ENCODE peak calls at places on chromosomes 3 and 15, in nine cellular contexts. L, K, I, B, V, Q, X, Y and N are unnamed samples.

GRCh38 chr3:68436619-68437411 is 495.5 kb downstream of the TAFA4 start:
- DNase-seq in X (no peak), B (no peak), Q (no peak), I (no peak), K (peak), Y (no peak), L (no peak), V (no peak), N (peak)

GRCh38 chr3:187673012-187673411 is 2.8 kb upstream of the SST start:
- DNase-seq in Q (no peak), I (no peak), K (no peak), L (peak), X (no peak), Y (no peak), V (no peak), B (no peak), N (no peak)

GRCh38 chr15:72785452-72786243 is 2.1 kb upstream of the ADPGK start:
- DNase-seq in L (peak), V (peak), I (peak), B (no peak), K (no peak), X (peak), Q (no peak), Y (peak), N (no peak)

GRCh38 chr15:85380860-85381535 is 595 bp downstream of the AKAP13 start:
- DNase-seq in B (no peak), Y (no peak), X (no peak), V (peak), Q (no peak), K (no peak), L (peak), I (no peak), N (no peak)

GRCh38 chr15:26097216-26097615 is 234.1 kb upstream of the ATP10A start:
- DNase-seq in I (no peak), L (no peak), Y (no peak), B (no peak), V (no peak), Q (no peak), X (no peak), K (no peak), N (no peak)

GRCh38 chr3:106877632-106878031 is 499.6 kb upstream of the CCDC54 start:
- DNase-seq in Y (no peak), V (peak), Q (no peak), I (no peak), X (no peak), K (no peak), L (no peak), B (no peak), N (no peak)

GRCh38 chr15:83516935-83517334 is 69.8 kb downstream of the SH3GL3 start:
- DNase-seq in L (peak), V (peak), B (no peak), Q (no peak), Y (peak), X (peak), K (peak), I (peak), N (no peak)

GRCh38 chr3:32442766-32443165 is 51.1 kb downstream of the CMTM7 start:
- DNase-seq in V (peak), I (peak), X (no peak), K (peak), Y (no peak), B (no peak), Q (no peak), L (no peak), N (no peak)

GRCh38 chr15:53256457-53256856 is 466.3 kb upstream of the ONECUT1 start:
- DNase-seq in Q (no peak), K (no peak), X (no peak), L (no peak), V (no peak), I (no peak), B (no peak), Y (no peak), N (no peak)

GRCh38 chr3:103786296-103786695 is 1351.5 kb downstream of the ZPLD1 start:
- DNase-seq in V (no peak), K (peak), B (no peak), Y (no peak), Q (no peak), L (no peak), I (no peak), X (no peak), N (no peak)

GRCh38 chr3:29567505-29567904 is 286.6 kb downstream of the RBMS3 start:
- DNase-seq in X (no peak), I (no peak), Y (no peak), Q (no peak), B (no peak), L (no peak), K (no peak), V (no peak), N (no peak)

GRCh38 chr3:197420115-197420514 is 121.7 kb upstream of the DLG1 start:
- DNase-seq in K (no peak), L (no peak), X (no peak), I (no peak), V (no peak), B (no peak), Y (peak), Q (no peak), N (no peak)

GRCh38 chr3:132268956-132269355 is 48.3 kb upstream of the ACP3 start:
- DNase-seq in L (peak), X (peak), K (peak), V (no peak), I (peak), Q (no peak), Y (peak), B (no peak), N (peak)

GRCh38 chr15:73678498-73678897 is 5.7 kb upstream of the CD276 start:
- DNase-seq in K (no peak), B (no peak), L (no peak), I (no peak), Q (no peak), Y (no peak), V (no peak), X (no peak), N (no peak)

GRCh38 chr3:149599236-149599635 is 58.6 kb downstream of the WWTR1 start:
- DNase-seq in K (no peak), Q (no peak), I (no peak), X (peak), Y (peak), V (peak), B (no peak), L (peak), N (no peak)

GRCh38 chr3:155185623-155186022 is 105.5 kb downstream of the MME start:
- DNase-seq in Y (peak), I (peak), B (no peak), V (peak), K (peak), X (peak), L (peak), Q (peak), N (peak)

GRCh38 chr3:39133822-39134221 is 19.6 kb downstream of the CSRNP1 start:
- DNase-seq in K (no peak), V (no peak), B (no peak), L (no peak), I (no peak), X (no peak), Q (no peak), Y (no peak), N (no peak)

GRCh38 chr3:133661454-133662255 is at the start of gene TOPBP1:
- DNase-seq in I (peak), L (peak), Y (peak), B (no peak), V (peak), X (peak), Q (no peak), K (peak), N (peak)

GRCh38 chr3:22159004-22159695 is 408.1 kb upstream of the ZNF385D start:
- DNase-seq in Q (no peak), Y (no peak), X (no peak), L (no peak), K (peak), I (no peak), B (no peak), V (no peak), N (no peak)

GRCh38 chr15:59296181-59296617 is 76.5 kb downstream of the MYO1E start:
- DNase-seq in Q (peak), B (no peak), K (no peak), X (peak), V (peak), Y (peak), L (peak), I (peak), N (peak)

GRCh38 chr3:116322761-116323160 is 122.5 kb downstream of the LSAMP start:
- DNase-seq in I (no peak), K (no peak), Y (peak), X (no peak), V (peak), Q (no peak), L (no peak), B (no peak), N (no peak)

GRCh38 chr15:31098953-31099740 is 2.4 kb downstream of the TRPM1 start:
- DNase-seq in B (no peak), L (no peak), K (no peak), V (no peak), X (no peak), I (no peak), Y (no peak), Q (no peak), N (no peak)

GRCh38 chr15:26095710-26096330 is 232.7 kb upstream of the ATP10A start:
- DNase-seq in I (no peak), K (no peak), X (no peak), V (no peak), Q (no peak), Y (no peak), B (no peak), L (no peak), N (no peak)

GRCh38 chr15:56468271-56468912 is 3.5 kb upstream of the MNS1 start:
- DNase-seq in L (peak), V (no peak), I (peak), X (no peak), Y (peak), Q (no peak), K (no peak), B (no peak), N (peak)

GRCh38 chr3:94336076-94336741 is 273.3 kb downstream of the NSUN3 start:
- DNase-seq in B (no peak), V (peak), Y (peak), X (peak), I (peak), Q (peak), L (peak), K (peak), N (peak)

GRCh38 chr3:25458420-25458814 is 30.4 kb downstream of the RARB start:
- DNase-seq in I (no peak), L (no peak), V (no peak), Q (no peak), B (no peak), Y (no peak), K (no peak), X (no peak), N (no peak)

GRCh38 chr15:40941528-40942336 is 11.5 kb upstream of the CHAC1 start:
- DNase-seq in Y (peak), L (peak), V (peak), B (no peak), X (peak), K (peak), Q (no peak), I (peak), N (peak)

GRCh38 chr3:177475266-177475665 is 278.0 kb upstream of the TBL1XR1 start:
- DNase-seq in V (no peak), B (no peak), X (no peak), Y (no peak), K (no peak), L (no peak), I (no peak), Q (no peak), N (no peak)

GRCh38 chr3:124201786-124202185 is 209.9 kb upstream of the ROPN1 start:
- DNase-seq in I (no peak), Y (no peak), V (no peak), K (no peak), B (no peak), X (no peak), Q (no peak), L (no peak), N (no peak)

GRCh38 chr15:73637527-73637926 is 4.3 kb upstream of the NPTN start:
- DNase-seq in Y (peak), X (peak), Q (peak), I (no peak), B (no peak), L (no peak), V (no peak), K (peak), N (peak)

GRCh38 chr15:27126449-27126848 is 155.5 kb downstream of the GABRG3 start:
- DNase-seq in I (no peak), X (no peak), Q (no peak), L (no peak), V (no peak), B (no peak), Y (no peak), K (no peak), N (no peak)

GRCh38 chr15:101065570-101066221 is 146.5 kb downstream of the LRRK1 start:
- DNase-seq in B (no peak), Q (no peak), I (no peak), K (no peak), V (no peak), Y (no peak), L (no peak), X (no peak), N (no peak)

GRCh38 chr3:148992027-148992634 is 791 bp downstream of the GYG1 start:
- DNase-seq in L (peak), V (no peak), Y (peak), B (no peak), X (peak), K (peak), I (no peak), Q (no peak), N (peak)

GRCh38 chr15:86690566-86690965 is 610.9 kb downstream of the AGBL1 start:
- DNase-seq in X (no peak), I (no peak), Y (no peak), Q (no peak), K (peak), L (peak), V (peak), B (no peak), N (no peak)

GRCh38 chr15:50145451-50145872 is 26.4 kb upstream of the ATP8B4 start:
- DNase-seq in K (peak), X (peak), Q (no peak), B (no peak), L (peak), V (peak), Y (peak), I (peak), N (peak)

DNA sequence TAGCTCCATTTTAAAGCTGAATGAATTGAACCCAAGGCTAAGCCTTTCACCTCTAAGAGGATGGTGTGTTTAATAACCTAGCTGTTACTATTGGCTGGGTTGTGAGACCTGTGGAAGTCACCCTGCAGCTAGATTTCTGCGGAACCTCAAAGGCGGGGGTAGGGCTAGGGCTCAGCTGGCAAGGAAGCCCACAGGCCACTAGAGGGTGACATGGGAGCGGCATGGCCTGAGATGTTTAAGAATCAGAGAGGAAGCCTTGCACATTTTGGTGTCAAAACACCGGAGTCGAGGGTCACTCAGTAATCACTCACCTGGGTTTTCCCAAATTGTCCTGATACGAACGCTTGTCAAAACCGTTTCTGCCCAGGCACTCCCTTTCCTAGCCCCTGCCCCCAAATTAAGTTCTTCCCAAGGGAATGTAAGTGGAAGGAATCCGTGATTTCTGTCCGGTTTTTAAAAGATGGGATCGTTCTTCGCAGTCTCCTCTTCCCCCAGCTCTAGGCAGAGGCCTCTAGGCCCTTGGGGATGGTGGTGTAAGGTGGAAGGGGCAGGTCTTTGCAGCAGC is 3.8 kb upstream of the ACAD9 start:
- DNase-seq in Y (no peak), B (no peak), K (peak), I (no peak), Q (no peak), V (no peak), L (peak), X (peak), N (no peak)
- TF ChIP-seq CTCF in Y (peak), B (peak), K (peak), I (peak), Q (peak), V (peak), L (peak), X (peak), N (peak)

DNA sequence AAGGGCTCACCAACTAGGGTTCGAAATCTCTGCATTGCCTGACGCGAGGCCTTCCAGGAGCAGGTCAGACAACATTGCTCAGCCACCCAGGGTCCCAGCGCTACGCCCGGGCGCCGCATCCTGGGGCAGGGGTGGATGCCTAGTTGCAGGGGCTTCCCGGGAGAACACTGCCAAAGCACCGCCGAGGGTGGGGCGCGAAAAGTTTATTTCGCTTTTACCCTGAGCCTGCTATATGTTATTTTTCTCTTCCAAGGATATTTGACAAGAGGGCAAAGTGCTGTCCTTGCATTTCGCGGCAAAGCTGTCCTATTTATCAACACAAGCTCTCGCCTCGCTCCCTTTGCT is 549 bp upstream of the SOX14 start:
- DNase-seq in B (no peak), Y (no peak), Q (no peak), V (no peak), L (no peak), K (no peak), X (no peak), I (no peak), N (no peak)
- H3K4me3 ChIP-seq in B (no peak), Y (no peak), Q (no peak), V (no peak), L (no peak), K (no peak), X (no peak), I (no peak), N (no peak)

GRCh38 chr3:16516695-16517481 is 3.4 kb upstream of the RFTN1 start:
- DNase-seq in Q (no peak), K (peak), X (peak), I (peak), B (no peak), L (peak), Y (peak), V (peak), N (peak)
- TF ChIP-seq CTCF in Q (peak), K (peak), X (peak), I (peak), B (peak), L (peak), Y (peak), V (peak), N (peak)

DNA sequence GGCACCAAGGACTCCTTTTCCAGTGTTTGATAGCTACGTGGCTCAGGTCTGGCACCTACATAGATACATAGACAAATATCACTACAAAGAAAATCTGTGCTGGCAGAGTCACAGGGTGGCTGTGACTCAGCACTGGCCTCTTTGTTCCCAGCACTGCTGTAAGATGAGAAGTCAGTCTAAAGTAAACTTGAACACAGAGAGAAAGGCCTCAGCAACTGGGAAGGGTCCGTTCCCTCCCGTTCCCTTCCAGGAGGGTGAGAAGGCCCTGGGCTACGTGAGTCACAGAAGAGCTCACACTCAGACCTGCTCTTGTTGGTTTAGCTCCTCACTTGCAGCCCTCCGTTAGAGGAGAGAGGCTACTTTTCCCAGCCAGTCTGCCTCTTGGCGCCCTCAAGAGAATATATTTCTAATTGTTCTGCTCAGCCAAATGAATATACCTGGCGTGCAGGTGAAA is 23.1 kb downstream of the ANXA2 start:
- DNase-seq in V (peak), Y (peak), Q (peak), I (peak), K (peak), X (peak), L (peak), B (no peak), N (peak)
- H3K4me3 ChIP-seq in V (no peak), Y (no peak), Q (no peak), I (no peak), K (no peak), X (no peak), L (no peak), B (no peak), N (no peak)

GRCh38 chr3:30629736-30630135 is 23.3 kb downstream of the TGFBR2 start:
- DNase-seq in X (no peak), V (no peak), B (no peak), Y (no peak), L (no peak), K (no peak), I (no peak), Q (no peak), N (no peak)

GRCh38 chr3:30631237-30631961 is 25.0 kb downstream of the TGFBR2 start:
- DNase-seq in X (peak), L (peak), Y (no peak), Q (no peak), V (peak), B (no peak), K (no peak), I (no peak), N (peak)

GRCh38 chr3:30628188-30628930 is 22.0 kb downstream of the TGFBR2 start:
- DNase-seq in K (peak), L (no peak), Q (no peak), X (no peak), B (no peak), I (no peak), Y (no peak), V (no peak), N (no peak)

GRCh38 chr3:30630238-30631030 is 24.0 kb downstream of the TGFBR2 start:
- DNase-seq in L (no peak), X (no peak), I (no peak), B (no peak), Y (no peak), V (no peak), Q (no peak), K (no peak), N (no peak)

DNA sequence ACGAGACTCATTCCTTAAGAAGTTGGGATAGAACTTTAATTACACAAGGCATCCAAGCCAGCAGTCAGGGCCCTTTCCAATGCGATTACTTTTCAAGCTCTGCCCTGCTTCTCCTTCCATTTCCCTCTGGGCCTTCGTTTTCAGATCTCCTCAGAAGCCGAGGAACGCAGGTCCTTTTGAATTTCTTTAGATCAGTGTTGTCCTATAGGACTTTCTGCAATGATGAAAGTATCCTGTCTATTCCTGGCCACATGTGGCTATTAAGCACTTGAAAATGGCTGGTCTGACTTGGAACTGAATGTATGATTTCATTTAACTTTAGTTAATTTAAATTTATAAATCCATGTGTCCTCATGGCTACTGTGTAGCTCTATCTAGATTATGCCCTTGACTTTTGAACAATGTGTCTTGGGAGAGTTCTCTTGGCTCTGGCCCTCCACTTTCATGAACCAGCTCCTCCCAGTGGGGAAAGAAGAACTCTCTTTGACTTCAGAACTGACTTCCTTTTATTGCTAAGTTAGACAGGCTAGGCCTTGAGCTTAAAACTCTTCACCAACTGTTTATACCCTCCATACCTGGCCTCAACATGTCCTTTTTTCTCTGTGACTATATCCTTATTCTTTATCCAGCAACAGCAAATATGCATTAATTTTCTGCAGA is 22.7 kb downstream of the TGFBR2 start:
- DNase-seq in V (no peak), K (no peak), L (peak), X (peak), B (no peak), Q (no peak), Y (no peak), I (no peak), N (no peak)
- TF ChIP-seq CTCF in V (no peak), K (peak), L (peak), X (no peak), B (peak), Q (no peak), Y (peak), I (no peak), N (peak)

GRCh38 chr3:5096368-5096767 is 25.7 kb upstream of the ARL8B start:
- DNase-seq in K (no peak), V (no peak), X (peak), B (no peak), L (peak), I (no peak), Q (no peak), Y (peak), N (no peak)
- H3K4me3 ChIP-seq in K (no peak), V (no peak), X (no peak), B (no peak), L (no peak), I (no peak), Q (no peak), Y (no peak), N (no peak)

GRCh38 chr3:183635431-183636220 is at the start of gene KLHL24:
- DNase-seq in L (peak), X (peak), Q (peak), K (peak), Y (peak), V (peak), I (peak), B (peak), N (peak)
- TF ChIP-seq CTCF in L (no peak), X (no peak), Q (no peak), K (peak), Y (no peak), V (no peak), I (no peak), B (no peak), N (no peak)

GRCh38 chr3:153445817-153446216 is 283.8 kb downstream of the RAP2B start:
- DNase-seq in Y (no peak), B (no peak), X (no peak), L (no peak), I (no peak), K (no peak), Q (no peak), V (no peak), N (no peak)
- H3K4me3 ChIP-seq in Y (no peak), B (no peak), X (no peak), L (no peak), I (no peak), K (no peak), Q (no peak), V (no peak), N (no peak)